ENCODE peak calls at places on chromosomes 3 and 15, in four cellular contexts. A is stimulated activated CD4-positive, alpha-beta T cell treated with anti-CD3 and anti-CD28 coated beads, Interleukin-1b, Interleukin-23, amount 100 ng/mL, for 24 hours; N is RPMI8226; I is cardiac muscle cell. K is an unnamed sample.

GRCh38 chr3:25107918-25108617 is 320.0 kb upstream of the RARB start:
- DNase-seq in A (no peak), N (no peak), I (no peak), K (no peak)

GRCh38 chr3:151008699-151009098 is 36.2 kb upstream of the CLRN1 start:
- DNase-seq in A (no peak), N (no peak), I (peak), K (no peak)

GRCh38 chr3:16936656-16937055 is 51.9 kb downstream of the PLCL2 start:
- DNase-seq in A (no peak), N (no peak), I (no peak), K (no peak)

GRCh38 chr15:39646425-39646824 is 65.5 kb downstream of the THBS1 start:
- DNase-seq in A (no peak), N (no peak), I (no peak), K (no peak)

GRCh38 chr3:70982274-70982673 is 601.3 kb downstream of the FOXP1 start:
- DNase-seq in A (no peak), N (no peak), I (no peak), K (no peak)

GRCh38 chr15:66178531-66178910 is 75.0 kb downstream of the MEGF11 start:
- DNase-seq in A (no peak), N (peak), I (no peak), K (no peak)

GRCh38 chr3:197552198-197552597 is 3.6 kb downstream of the BDH1 start:
- DNase-seq in A (no peak), N (no peak), I (no peak), K (no peak)

GRCh38 chr15:67331676-67332075 is 77.1 kb downstream of the IQCH start:
- DNase-seq in A (no peak), N (no peak), I (peak), K (no peak)

GRCh38 chr15:62601779-62602540 is 436.9 kb upstream of the C2CD4B start:
- DNase-seq in A (no peak), N (no peak), I (no peak), K (no peak)

GRCh38 chr3:138717348-138717747 is 108.8 kb downstream of the FAIM start:
- DNase-seq in A (no peak), N (no peak), I (no peak), K (no peak)

GRCh38 chr3:186901135-186901734 is 29.1 kb upstream of the ST6GAL1 start:
- DNase-seq in A (no peak), N (no peak), I (no peak), K (no peak)

GRCh38 chr15:33988384-33988783 is 20.1 kb downstream of the CHRM5 start:
- DNase-seq in A (no peak), N (no peak), I (no peak), K (no peak)

GRCh38 chr3:191131305-191131704 is 67.7 kb upstream of the OSTN start:
- DNase-seq in A (no peak), N (no peak), I (no peak), K (no peak)

GRCh38 chr3:42432485-42432884 is 22.1 kb upstream of the LYZL4 start:
- DNase-seq in A (no peak), N (no peak), I (no peak), K (no peak)

K was measured in D721Med.